ENCODE peak calls at places on chromosomes 7 and 10, in eight cellular contexts. K is aorta, L is neuronal stem cell, A is epithelial cell of prostate, D is esophagus muscularis mucosa, F is SK-N-SH, W is PC-9, Q is prostate gland. B is an unnamed sample.

GRCh38 chr10:35690534-35690933 is 48.4 kb upstream of the FZD8 start:
- DNase-seq in W (no peak), L (no peak), K (no peak), Q (peak), F (no peak), D (no peak), A (no peak), B (no peak)

GRCh38 chr10:43945908-43946307 is 297.2 kb upstream of the ZNF32 start:
- DNase-seq in L (no peak), F (no peak), Q (no peak), K (no peak), D (peak), W (no peak), A (no peak), B (no peak)

GRCh38 chr7:103962070-103962469 is 27.4 kb downstream of the RELN start:
- DNase-seq in A (no peak), D (no peak), L (no peak), F (no peak), Q (no peak), W (no peak), K (no peak), B (no peak)

GRCh38 chr10:5956146-5956914 is 21.0 kb downstream of the IL15RA start:
- DNase-seq in K (no peak), F (no peak), A (no peak), D (no peak), L (no peak), W (no peak), Q (no peak), B (no peak)

GRCh38 chr7:45713669-45714520 is 139.7 kb downstream of the ADCY1 start:
- DNase-seq in F (no peak), W (no peak), Q (no peak), A (no peak), D (peak), K (no peak), L (no peak), B (no peak)

GRCh38 chr10:102403115-102403514 is 7.6 kb downstream of the NFKB2 start:
- DNase-seq in D (no peak), F (no peak), A (no peak), Q (no peak), L (no peak), K (no peak), W (no peak), B (no peak)

GRCh38 chr7:94008537-94008936 is 4.4 kb upstream of the BET1 start:
- DNase-seq in W (no peak), D (no peak), F (no peak), K (no peak), Q (no peak), A (peak), L (no peak), B (no peak)

GRCh38 chr7:152145853-152146466 is 120.5 kb downstream of the GALNT11 start:
- DNase-seq in K (no peak), F (peak), L (peak), D (no peak), Q (peak), A (no peak), W (peak), B (no peak)

GRCh38 chr7:117946201-117946633 is 73.0 kb upstream of the CTTNBP2 start:
- DNase-seq in W (no peak), A (no peak), F (no peak), L (no peak), K (no peak), D (no peak), Q (no peak), B (no peak)

DNA sequence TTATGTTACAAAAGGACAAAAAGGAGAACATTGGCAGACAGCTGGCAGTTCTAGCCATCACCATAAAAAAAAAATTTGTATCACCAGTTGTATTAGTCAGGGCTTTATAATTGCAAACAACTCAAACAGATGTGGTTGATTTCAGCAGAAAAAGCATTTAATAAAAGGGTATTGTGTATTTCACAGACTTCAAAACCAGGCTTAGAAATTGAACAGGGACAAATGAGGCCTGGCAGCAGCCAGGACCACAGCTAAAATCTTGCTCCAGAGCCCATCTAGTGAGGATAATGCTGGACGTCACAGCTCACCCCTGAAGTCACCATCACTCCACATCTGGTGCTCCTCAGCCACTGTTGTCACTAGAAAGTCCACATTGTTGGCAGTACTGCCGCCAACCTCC is 52.9 kb upstream of the CALD1 start:
- DNase-seq in L (no peak), Q (no peak), W (no peak), K (no peak), A (no peak), D (no peak), F (no peak), B (no peak)
- H3K27ac ChIP-seq in L (no peak), Q (no peak), W (no peak), K (peak), A (no peak), D (peak), F (no peak), B (no peak)

DNA sequence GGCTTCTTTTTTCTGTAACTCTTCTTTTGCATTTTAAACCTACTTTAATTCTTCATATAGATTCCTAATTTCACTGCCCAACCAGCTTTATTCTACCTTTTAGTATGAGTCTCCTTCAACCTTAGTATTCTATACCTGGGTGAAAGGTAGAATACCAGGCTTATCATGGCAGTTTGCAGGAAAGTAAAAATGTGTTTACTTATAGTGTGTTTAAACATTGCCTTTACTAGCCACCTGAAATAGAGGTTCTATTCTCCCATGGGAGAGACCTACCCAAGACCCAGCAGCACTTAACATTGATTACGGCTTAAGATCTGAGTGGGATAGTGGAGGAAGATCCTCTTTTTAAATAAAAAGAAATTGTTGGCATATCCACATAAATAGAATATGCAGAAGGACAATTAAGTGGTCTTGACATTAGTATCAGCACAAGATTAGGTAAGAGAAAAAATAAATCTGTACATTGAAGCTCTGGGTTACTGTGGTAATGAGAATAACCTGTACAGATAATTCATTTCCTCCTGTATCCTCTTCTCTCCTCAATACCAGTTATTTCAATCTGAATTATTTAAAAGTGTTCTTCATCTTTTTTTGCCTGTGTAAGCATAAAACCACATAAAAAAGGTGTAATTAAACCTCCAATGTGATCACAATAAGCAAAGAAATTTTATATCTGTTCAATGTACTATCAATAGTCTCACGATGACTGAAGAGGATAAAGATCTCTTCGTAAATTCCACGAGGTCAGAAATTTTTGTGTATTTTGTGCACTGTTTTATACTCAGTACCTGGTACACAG is 1.4 kb upstream of the MYPN start:
- DNase-seq in Q (no peak), A (no peak), W (no peak), L (no peak), K (no peak), D (no peak), F (no peak), B (no peak)
- H3K27ac ChIP-seq in Q (no peak), A (no peak), W (no peak), L (no peak), K (no peak), D (no peak), F (no peak), B (no peak)

DNA sequence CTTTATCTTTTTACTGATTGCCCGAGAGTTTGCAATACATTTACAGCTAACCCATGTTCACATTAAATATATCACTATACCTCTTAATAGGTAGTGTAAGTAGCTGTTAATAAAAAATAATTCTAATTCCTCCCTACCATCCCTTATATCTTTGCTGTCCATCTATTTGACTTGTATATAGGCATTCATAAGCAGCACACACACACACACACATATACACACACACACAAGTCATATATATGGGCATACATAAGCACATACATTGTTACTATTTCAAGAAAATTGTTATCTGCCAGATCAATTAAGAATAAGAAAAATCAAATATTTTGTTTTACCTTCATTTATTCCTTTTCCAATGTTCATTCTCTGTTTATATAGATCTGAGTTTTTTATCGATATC is 176.4 kb downstream of the PPP1R3A start:
- DNase-seq in F (no peak), K (no peak), D (no peak), W (no peak), A (no peak), L (no peak), Q (no peak), B (no peak)
- H3K27ac ChIP-seq in F (no peak), K (no peak), D (no peak), W (peak), A (no peak), L (no peak), Q (no peak), B (no peak)

GRCh38 chr10:103746598-103746997 is 108.8 kb downstream of the SH3PXD2A start:
- DNase-seq in W (no peak), K (no peak), D (no peak), Q (no peak), F (no peak), L (no peak), A (no peak), B (no peak)
- H3K27ac ChIP-seq in W (peak), K (no peak), D (no peak), Q (no peak), F (no peak), L (no peak), A (peak), B (peak)

B was measured in heart right ventricle.